ENCODE peak calls at places on chromosomes 12 and 14, in eight cellular contexts. H, Z, T, K, Y, W, G and Q are unnamed samples.
A peak's percentile ranks its signal among the peaks of the same experiment; 100 is the strongest.

GRCh38 chr12:22380029-22380428 is 45.5 kb upstream of the ST8SIA1 start:
- DNase-seq in H (no peak), K (no peak), G (no peak), Z (no peak), T (no peak), W (no peak), Y (no peak), Q (no peak)

GRCh38 chr12:114408881-114409795 is 3.2 kb upstream of the TBX5 start:
- DNase-seq in Z (peak; percentile 76), Y (no peak), H (no peak), T (no peak), K (peak; percentile 39), G (no peak), W (no peak), Q (no peak)

GRCh38 chr14:73203527-73203926 is 33.8 kb upstream of the PAPLN start:
- DNase-seq in Z (no peak), T (no peak), G (no peak), H (no peak), W (no peak), Y (no peak), K (no peak), Q (no peak)

GRCh38 chr12:21987786-21988185 is 46.6 kb upstream of the ABCC9 start:
- DNase-seq in H (no peak), W (no peak), T (no peak), Y (no peak), Z (no peak), G (no peak), K (no peak), Q (no peak)

GRCh38 chr12:66251049-66251448 is 51.2 kb upstream of the HELB start:
- DNase-seq in G (no peak), Z (no peak), Y (no peak), T (no peak), K (no peak), H (no peak), W (no peak), Q (no peak)

GRCh38 chr12:45816652-45817051 is 87.1 kb downstream of the ARID2 start:
- DNase-seq in G (no peak), Z (no peak), W (no peak), Y (no peak), H (no peak), K (no peak), T (no peak), Q (no peak)

GRCh38 chr12:27460471-27460978 is 14.0 kb downstream of the SMCO2 start:
- DNase-seq in G (no peak), Y (peak; percentile 38), Z (no peak), T (no peak), K (no peak), H (no peak), W (peak; percentile 45), Q (no peak)

GRCh38 chr12:131574397-131574775 is 136.5 kb upstream of the SFSWAP start:
- DNase-seq in T (no peak), W (no peak), Y (no peak), K (no peak), G (no peak), H (no peak), Z (no peak), Q (no peak)

GRCh38 chr12:47781479-47782371 is 8.7 kb downstream of the SLC48A1 start:
- DNase-seq in G (no peak), T (no peak), W (no peak), K (no peak), Y (no peak), Z (no peak), H (no peak), Q (no peak)

GRCh38 chr12:100799770-100800169 is 5.2 kb downstream of the ANO4 start:
- DNase-seq in W (no peak), T (no peak), G (peak; percentile 70), Z (no peak), H (no peak), K (no peak), Y (no peak), Q (no peak)

GRCh38 chr12:92629349-92630065 is 73.3 kb upstream of the PLEKHG7 start:
- DNase-seq in Z (no peak), T (peak; percentile 85), K (no peak), H (no peak), W (no peak), Y (no peak), G (no peak), Q (no peak)

GRCh38 chr14:101564819-101565698 is 3.8 kb downstream of the DIO3 start:
- DNase-seq in Y (no peak), K (peak; percentile 9), T (no peak), H (no peak), G (no peak), Z (no peak), W (no peak), Q (no peak)

GRCh38 chr12:81723361-81723760 is 35.8 kb downstream of the PPFIA2 start:
- DNase-seq in W (no peak), T (no peak), Z (no peak), Y (no peak), G (no peak), H (no peak), K (no peak), Q (no peak)

GRCh38 chr14:63875311-63875710 is 22.5 kb downstream of the SYNE2 start:
- DNase-seq in T (no peak), Z (no peak), H (no peak), W (no peak), K (no peak), G (no peak), Y (no peak), Q (no peak)

GRCh38 chr12:58066296-58066695 is 124.9 kb downstream of the ATP23 start:
- DNase-seq in Z (no peak), H (no peak), G (no peak), Y (no peak), W (no peak), T (no peak), K (no peak), Q (no peak)

GRCh38 chr12:38906482-38907170 is 1.2 kb upstream of the CPNE8 start:
- DNase-seq in Z (peak; percentile 94), W (peak; percentile 81), H (peak; percentile 80), G (peak; percentile 90), T (no peak), Y (peak; percentile 46), K (peak; percentile 87), Q (peak; percentile 32)

GRCh38 chr14:69008411-69008810 is 29.3 kb upstream of the ACTN1 start:
- DNase-seq in Z (no peak), T (peak; percentile 42), Y (no peak), G (no peak), W (no peak), K (no peak), H (no peak), Q (no peak)

GRCh38 chr12:128853321-128854197 is at the start of gene GLT1D1:
- DNase-seq in W (peak; percentile 7), T (no peak), G (peak; percentile 46), Y (no peak), Z (peak; percentile 32), K (no peak), H (no peak), Q (no peak)

GRCh38 chr12:121990692-121991603 is 30.7 kb upstream of the BCL7A start:
- DNase-seq in Z (no peak), T (no peak), G (no peak), W (no peak), K (no peak), Y (no peak), H (no peak), Q (no peak)

GRCh38 chr14:88554458-88555286 is at the start of gene PTPN21:
- DNase-seq in W (peak; percentile 29), Y (no peak), Z (peak; percentile 91), H (peak; percentile 66), T (no peak), G (peak; percentile 84), K (peak; percentile 83), Q (no peak)

GRCh38 chr14:80678436-80678835 is 263.1 kb downstream of the CEP128 start:
- DNase-seq in G (no peak), H (no peak), K (no peak), T (no peak), Z (no peak), Y (no peak), W (no peak), Q (no peak)

GRCh38 chr12:31219521-31219920 is 106.4 kb downstream of the SINHCAF start:
- DNase-seq in W (no peak), Z (no peak), H (no peak), T (no peak), K (no peak), Y (no peak), G (no peak), Q (no peak)

GRCh38 chr14:61528591-61529021 is 166.7 kb upstream of the HIF1A start:
- DNase-seq in W (peak; percentile 59), H (no peak), Y (no peak), Z (no peak), T (no peak), K (no peak), G (no peak), Q (no peak)

GRCh38 chr14:88599761-88600439 is 37.1 kb downstream of the ZC3H14 start:
- DNase-seq in Y (no peak), W (peak; percentile 18), T (no peak), G (no peak), H (no peak), K (no peak), Z (no peak), Q (no peak)

GRCh38 chr12:108151505-108152178 is 22.6 kb downstream of the WSCD2 start:
- DNase-seq in Z (no peak), H (no peak), Y (no peak), G (no peak), K (no peak), W (no peak), T (no peak), Q (no peak)

GRCh38 chr14:52987514-52987913 is 36.7 kb upstream of the FERMT2 start:
- DNase-seq in G (no peak), H (no peak), T (no peak), Z (no peak), K (no peak), W (no peak), Y (no peak), Q (no peak)

GRCh38 chr12:6229823-6230222 is 29.6 kb downstream of the CD9 start:
- DNase-seq in W (no peak), H (no peak), K (peak; percentile 73), T (no peak), Z (peak; percentile 64), Y (no peak), G (peak; percentile 84), Q (no peak)

GRCh38 chr14:53947452-53948180 is 9.0 kb downstream of the BMP4 start:
- DNase-seq in W (no peak), H (no peak), G (no peak), T (no peak), K (no peak), Y (no peak), Z (no peak), Q (no peak)

GRCh38 chr14:102288139-102288538 is 16.8 kb downstream of the MOK start:
- DNase-seq in Z (no peak), K (no peak), W (no peak), G (no peak), H (no peak), T (no peak), Y (no peak), Q (no peak)

GRCh38 chr12:25052191-25053020 is 103.5 kb upstream of the BCAT1 start:
- DNase-seq in K (no peak), G (no peak), Y (peak; percentile 23), H (peak; percentile 26), W (peak; percentile 36), T (no peak), Z (no peak), Q (peak; percentile 87)

GRCh38 chr12:52193991-52194390 is 2.2 kb upstream of the KRT80 start:
- DNase-seq in Y (no peak), G (no peak), H (no peak), K (no peak), W (no peak), T (no peak), Z (no peak), Q (no peak)

GRCh38 chr12:47908738-47909137 is 3.9 kb upstream of the VDR start:
- DNase-seq in K (no peak), G (no peak), Y (no peak), Z (no peak), W (no peak), T (no peak), H (no peak), Q (no peak)

GRCh38 chr14:101489092-101489760 is 72.1 kb upstream of the DIO3 start:
- DNase-seq in G (no peak), K (no peak), H (peak; percentile 67), W (no peak), T (no peak), Z (no peak), Y (no peak), Q (no peak)

GRCh38 chr12:115046805-115047204 is 362.8 kb upstream of the TBX3 start:
- DNase-seq in W (no peak), Y (no peak), K (no peak), T (no peak), G (no peak), Z (no peak), H (no peak), Q (no peak)